ENCODE peak calls at places on chromosomes 4 and X, in seven cellular contexts. One of them, this sample, is unnamed.

GRCh38 chr4:175306436-175306835 is 388.3 kb downstream of the ADAM29 start:
- DNase-seq in ovary: no peak
- DNase-seq in heart left ventricle: no peak
- DNase-seq in tibial nerve: no peak
- DNase-seq in upper lobe of left lung: no peak
- DNase-seq in body of pancreas: no peak
- DNase-seq in IMR-90: no peak
- DNase-seq in this sample: no peak

GRCh38 chr4:47510506-47511143 is 25.6 kb downstream of the ATP10D start:
- DNase-seq in tibial nerve: no peak
- DNase-seq in ovary: no peak
- DNase-seq in body of pancreas: no peak
- DNase-seq in heart left ventricle: no peak
- DNase-seq in IMR-90: peak
- DNase-seq in upper lobe of left lung: no peak
- DNase-seq in this sample: no peak

GRCh38 chrX:136221851-136222513 is 29.2 kb downstream of the MAP7D3 start:
- DNase-seq in ovary: no peak
- DNase-seq in IMR-90: no peak
- DNase-seq in upper lobe of left lung: no peak
- DNase-seq in heart left ventricle: no peak
- DNase-seq in tibial nerve: no peak
- DNase-seq in body of pancreas: no peak
- DNase-seq in this sample: no peak

GRCh38 chr4:53914313-53915016 is 149.9 kb downstream of the CHIC2 start:
- DNase-seq in IMR-90: peak
- DNase-seq in ovary: no peak
- DNase-seq in upper lobe of left lung: no peak
- DNase-seq in tibial nerve: no peak
- DNase-seq in heart left ventricle: no peak
- DNase-seq in body of pancreas: no peak
- DNase-seq in this sample: no peak

GRCh38 chrX:128142745-128143144 is 90.5 kb upstream of the ACTRT1 start:
- DNase-seq in upper lobe of left lung: no peak
- DNase-seq in IMR-90: no peak
- DNase-seq in body of pancreas: no peak
- DNase-seq in tibial nerve: no peak
- DNase-seq in ovary: no peak
- DNase-seq in heart left ventricle: no peak
- DNase-seq in this sample: no peak

GRCh38 chrX:113124693-113125092 is 284.1 kb upstream of the AMOT start:
- DNase-seq in body of pancreas: no peak
- DNase-seq in tibial nerve: no peak
- DNase-seq in ovary: no peak
- DNase-seq in heart left ventricle: no peak
- DNase-seq in upper lobe of left lung: no peak
- DNase-seq in IMR-90: no peak
- DNase-seq in this sample: no peak

GRCh38 chr4:25221377-25221776 is 12.5 kb upstream of the PI4K2B start:
- DNase-seq in ovary: no peak
- DNase-seq in upper lobe of left lung: no peak
- DNase-seq in IMR-90: no peak
- DNase-seq in heart left ventricle: no peak
- DNase-seq in tibial nerve: no peak
- DNase-seq in body of pancreas: no peak
- DNase-seq in this sample: no peak

GRCh38 chr4:156692016-156692415 is 279.6 kb downstream of the PDGFC start:
- DNase-seq in body of pancreas: no peak
- DNase-seq in tibial nerve: no peak
- DNase-seq in ovary: no peak
- DNase-seq in IMR-90: no peak
- DNase-seq in heart left ventricle: no peak
- DNase-seq in upper lobe of left lung: no peak
- DNase-seq in this sample: no peak

GRCh38 chrX:56795309-56795868 is 66.3 kb downstream of the NBDY start:
- DNase-seq in tibial nerve: no peak
- DNase-seq in body of pancreas: no peak
- DNase-seq in IMR-90: no peak
- DNase-seq in heart left ventricle: no peak
- DNase-seq in ovary: no peak
- DNase-seq in upper lobe of left lung: no peak
- DNase-seq in this sample: no peak

GRCh38 chr4:113758361-113758760 is 3.2 kb downstream of the CAMK2D start:
- DNase-seq in tibial nerve: no peak
- DNase-seq in upper lobe of left lung: no peak
- DNase-seq in ovary: no peak
- DNase-seq in heart left ventricle: no peak
- DNase-seq in body of pancreas: no peak
- DNase-seq in IMR-90: peak
- DNase-seq in this sample: no peak

GRCh38 chr4:72171761-72172160 is 140.0 kb downstream of the NPFFR2 start:
- DNase-seq in ovary: no peak
- DNase-seq in heart left ventricle: no peak
- DNase-seq in tibial nerve: no peak
- DNase-seq in upper lobe of left lung: no peak
- DNase-seq in body of pancreas: no peak
- DNase-seq in IMR-90: no peak
- DNase-seq in this sample: no peak

GRCh38 chrX:138150709-138151108 is 560.8 kb downstream of the FGF13 start:
- DNase-seq in IMR-90: no peak
- DNase-seq in ovary: no peak
- DNase-seq in upper lobe of left lung: no peak
- DNase-seq in heart left ventricle: no peak
- DNase-seq in body of pancreas: no peak
- DNase-seq in tibial nerve: no peak
- DNase-seq in this sample: no peak

GRCh38 chr4:85398276-85398675 is 76.7 kb upstream of the ARHGAP24 start:
- DNase-seq in heart left ventricle: peak
- DNase-seq in tibial nerve: no peak
- DNase-seq in IMR-90: no peak
- DNase-seq in upper lobe of left lung: no peak
- DNase-seq in body of pancreas: no peak
- DNase-seq in ovary: no peak
- DNase-seq in this sample: no peak

GRCh38 chrX:69189972-69190371 is 24.7 kb upstream of the PJA1 start:
- DNase-seq in body of pancreas: no peak
- DNase-seq in tibial nerve: peak
- DNase-seq in ovary: peak
- DNase-seq in upper lobe of left lung: peak
- DNase-seq in IMR-90: no peak
- DNase-seq in heart left ventricle: no peak
- DNase-seq in this sample: no peak

GRCh38 chr4:4247711-4248035 is 350 bp downstream of the TMEM128 start:
- DNase-seq in ovary: no peak
- DNase-seq in upper lobe of left lung: no peak
- DNase-seq in tibial nerve: no peak
- DNase-seq in body of pancreas: no peak
- DNase-seq in heart left ventricle: no peak
- DNase-seq in IMR-90: peak
- DNase-seq in this sample: no peak

GRCh38 chr4:47562297-47562696 is 77.2 kb downstream of the ATP10D start:
- DNase-seq in upper lobe of left lung: no peak
- DNase-seq in heart left ventricle: no peak
- DNase-seq in ovary: no peak
- DNase-seq in body of pancreas: no peak
- DNase-seq in tibial nerve: no peak
- DNase-seq in IMR-90: no peak
- DNase-seq in this sample: no peak

GRCh38 chr4:48914311-48914710 is 7.7 kb upstream of the OCIAD2 start:
- DNase-seq in heart left ventricle: no peak
- DNase-seq in ovary: no peak
- DNase-seq in tibial nerve: no peak
- DNase-seq in body of pancreas: no peak
- DNase-seq in upper lobe of left lung: no peak
- DNase-seq in IMR-90: no peak
- DNase-seq in this sample: no peak

GRCh38 chrX:30795981-30796958 is 92.8 kb downstream of the TAB3 start:
- DNase-seq in IMR-90: no peak
- DNase-seq in body of pancreas: no peak
- DNase-seq in tibial nerve: no peak
- DNase-seq in heart left ventricle: no peak
- DNase-seq in ovary: no peak
- DNase-seq in upper lobe of left lung: no peak
- DNase-seq in this sample: no peak

DNA sequence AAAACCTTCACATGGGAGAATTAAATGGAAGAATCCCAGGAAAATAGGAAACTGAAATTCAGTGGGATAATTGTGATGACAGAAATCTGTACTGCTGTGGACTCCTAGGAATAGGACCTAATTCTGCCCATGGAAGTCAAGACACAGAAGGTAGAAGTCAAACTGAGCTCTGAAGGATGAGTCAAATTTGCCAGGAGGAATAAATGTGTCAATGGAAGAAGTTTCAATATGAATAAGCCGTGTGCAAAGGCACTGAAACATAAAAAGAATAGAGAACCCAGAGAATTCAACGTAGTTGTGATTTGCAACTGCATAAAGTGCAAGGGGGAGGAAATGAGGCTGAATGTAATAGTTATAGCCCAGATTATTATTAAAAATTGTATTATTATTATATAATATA is 11.6 kb downstream of the ENAM start:
- DNase-seq in body of pancreas: no peak
- DNase-seq in ovary: no peak
- DNase-seq in upper lobe of left lung: no peak
- DNase-seq in IMR-90: no peak
- DNase-seq in tibial nerve: no peak
- DNase-seq in heart left ventricle: no peak
- DNase-seq in this sample: no peak
- TF ChIP-seq POLR2A in body of pancreas: no peak
- TF ChIP-seq POLR2A in ovary: no peak
- TF ChIP-seq POLR2A in upper lobe of left lung: no peak
- TF ChIP-seq POLR2A in IMR-90: no peak
- TF ChIP-seq POLR2A in tibial nerve: no peak
- TF ChIP-seq POLR2A in heart left ventricle: no peak
- TF ChIP-seq POLR2A in this sample: no peak

DNA sequence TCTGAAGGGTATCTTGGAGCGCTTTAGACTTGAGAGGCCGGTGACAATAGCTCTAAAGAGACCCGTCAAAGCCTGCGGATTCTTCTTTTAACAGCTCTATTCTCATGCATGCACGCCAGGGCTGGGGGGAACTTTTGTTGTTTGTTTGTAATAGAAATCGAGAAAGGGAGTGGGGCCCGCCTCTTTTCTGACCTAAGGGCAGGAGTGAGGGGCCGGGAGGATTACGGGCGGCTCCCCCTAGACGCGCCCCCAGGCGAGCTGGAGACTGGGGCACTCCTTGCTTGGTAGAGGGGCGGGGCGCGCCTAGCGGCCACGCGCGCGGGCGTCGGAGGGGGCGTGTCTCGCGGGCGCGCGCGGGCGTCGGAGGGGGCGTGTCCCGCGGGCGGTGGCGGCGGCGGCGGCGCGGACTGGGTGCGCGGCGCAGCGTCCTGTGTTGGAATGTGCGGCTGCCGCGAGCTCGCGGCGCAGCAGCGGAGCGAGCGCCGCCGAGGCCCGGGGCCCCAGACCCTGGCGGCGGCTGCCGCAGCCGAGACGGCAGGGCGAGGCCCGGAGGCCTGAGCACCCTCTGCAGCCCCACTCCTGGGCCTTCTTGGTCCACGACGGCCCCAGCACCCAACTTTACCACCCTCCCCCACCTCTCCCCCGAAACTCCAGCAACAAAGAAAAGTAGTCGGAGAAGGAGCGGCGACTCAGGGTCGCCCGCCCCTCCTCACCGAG is at the start of gene REST:
- DNase-seq in upper lobe of left lung: peak
- DNase-seq in body of pancreas: peak
- DNase-seq in ovary: peak
- DNase-seq in heart left ventricle: peak
- DNase-seq in IMR-90: peak
- DNase-seq in tibial nerve: peak
- DNase-seq in this sample: peak
- TF ChIP-seq POLR2A in upper lobe of left lung: no peak
- TF ChIP-seq POLR2A in body of pancreas: peak
- TF ChIP-seq POLR2A in ovary: peak
- TF ChIP-seq POLR2A in heart left ventricle: no peak
- TF ChIP-seq POLR2A in IMR-90: no peak
- TF ChIP-seq POLR2A in tibial nerve: peak
- TF ChIP-seq POLR2A in this sample: peak

DNA sequence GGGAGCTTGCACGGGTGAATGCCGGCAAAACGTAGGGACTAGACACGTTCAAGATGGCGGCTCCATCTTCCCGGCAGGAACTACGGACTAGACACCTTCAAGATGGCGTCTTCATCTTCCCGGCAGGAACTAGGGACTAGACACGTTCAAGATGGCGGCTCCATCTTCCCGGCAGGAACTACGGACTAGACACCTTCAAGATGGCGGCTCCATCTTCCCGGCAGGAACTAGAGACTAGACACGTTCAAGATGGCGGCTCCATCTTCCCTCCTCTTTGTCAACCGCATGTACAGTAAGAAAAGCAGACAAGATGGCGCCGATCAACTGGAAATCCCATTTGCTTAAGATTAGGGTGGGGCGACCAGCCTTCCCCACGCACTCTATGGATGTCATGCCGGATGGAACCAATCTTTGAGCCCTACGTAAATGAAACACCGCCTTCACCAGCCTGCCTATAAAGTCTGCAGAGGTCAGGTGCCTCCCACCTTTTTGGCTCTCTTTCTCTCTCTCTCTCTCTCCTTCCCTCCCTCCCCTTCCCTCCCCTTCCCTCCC is 222.4 kb downstream of the CRLF2 start:
- DNase-seq in ovary: peak
- DNase-seq in upper lobe of left lung: no peak
- DNase-seq in IMR-90: peak
- DNase-seq in tibial nerve: peak
- DNase-seq in heart left ventricle: peak
- DNase-seq in body of pancreas: peak
- DNase-seq in this sample: peak
- TF ChIP-seq POLR2A in ovary: no peak
- TF ChIP-seq POLR2A in upper lobe of left lung: no peak
- TF ChIP-seq POLR2A in IMR-90: no peak
- TF ChIP-seq POLR2A in tibial nerve: no peak
- TF ChIP-seq POLR2A in heart left ventricle: no peak
- TF ChIP-seq POLR2A in body of pancreas: no peak
- TF ChIP-seq POLR2A in this sample: no peak

DNA sequence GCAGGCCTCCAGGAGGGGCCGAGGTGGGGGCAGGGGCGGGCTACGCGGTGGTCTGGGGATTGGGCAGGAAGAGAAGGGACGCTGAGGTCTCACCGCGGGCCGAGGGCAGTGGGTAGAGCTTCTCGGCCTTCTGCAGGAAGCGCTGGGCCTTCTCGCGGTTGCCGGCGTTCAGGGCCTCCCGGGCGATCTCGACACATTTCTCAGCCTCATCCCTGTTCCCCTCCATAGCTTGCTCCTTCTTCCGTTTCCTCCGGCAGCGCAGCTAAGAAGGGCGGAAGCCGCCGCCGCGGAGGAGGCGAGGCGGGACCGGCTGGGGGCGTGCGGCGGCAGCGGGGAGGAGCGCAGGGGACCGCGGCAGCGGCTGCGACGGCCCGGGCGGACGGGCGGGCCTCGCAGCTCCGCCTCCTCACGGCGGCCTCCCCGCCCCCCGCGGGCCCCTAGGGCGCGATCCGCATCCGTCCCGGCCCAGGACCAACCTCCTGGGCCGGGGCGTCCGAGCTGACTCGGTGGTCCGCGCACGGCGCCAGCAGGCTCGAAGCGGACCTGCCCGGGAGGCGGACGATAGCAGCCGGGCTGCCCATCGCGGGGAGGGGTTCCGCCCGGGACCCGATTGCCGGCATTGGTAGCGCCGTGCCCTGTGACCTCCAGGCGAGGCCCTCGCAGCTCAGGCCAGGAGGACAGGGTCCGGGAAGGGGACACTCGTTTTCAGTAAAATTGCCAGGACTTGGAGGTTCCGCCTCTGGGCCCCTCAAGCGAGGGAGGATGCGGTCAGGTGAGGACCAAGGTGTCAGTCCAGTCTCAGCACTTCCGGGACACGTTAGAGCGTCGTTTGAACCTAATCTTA is at the start of gene DNAJB14:
- DNase-seq in upper lobe of left lung: peak
- DNase-seq in IMR-90: peak
- DNase-seq in ovary: peak
- DNase-seq in heart left ventricle: peak
- DNase-seq in tibial nerve: peak
- DNase-seq in body of pancreas: peak
- DNase-seq in this sample: no peak
- TF ChIP-seq POLR2A in upper lobe of left lung: no peak
- TF ChIP-seq POLR2A in IMR-90: peak
- TF ChIP-seq POLR2A in ovary: peak
- TF ChIP-seq POLR2A in heart left ventricle: no peak
- TF ChIP-seq POLR2A in tibial nerve: peak
- TF ChIP-seq POLR2A in body of pancreas: peak
- TF ChIP-seq POLR2A in this sample: peak

This sample was measured in H54.